ENCODE peak calls at places on chromosome 6, in four cellular contexts. H is neural progenitor cell, S is PC-3, P is OCI-LY7. J is an unnamed sample.

GRCh38 chr6:23478324-23478723 is 647.7 kb upstream of the NRSN1 start:
- DNase-seq in H (peak), S (no peak), P (no peak), J (no peak)

GRCh38 chr6:45789238-45789637 is 226.4 kb downstream of the CLIC5 start:
- DNase-seq in H (no peak), S (no peak), P (no peak), J (no peak)

GRCh38 chr6:119012521-119012920 is 65.9 kb downstream of the FAM184A start:
- DNase-seq in P (no peak), S (no peak), H (no peak), J (no peak)

GRCh38 chr6:151806757-151807512 is 547 bp upstream of the ESR1 start:
- DNase-seq in P (no peak), H (no peak), S (no peak), J (peak)

GRCh38 chr6:125584468-125584939 is 164.9 kb upstream of the HEY2 start:
- DNase-seq in P (no peak), S (peak), H (peak), J (no peak)

GRCh38 chr6:155493694-155494143 is 38.1 kb upstream of the NOX3 start:
- DNase-seq in S (peak), P (peak), H (no peak), J (peak)

GRCh38 chr6:136429681-136430080 is 120.5 kb downstream of the MAP7 start:
- DNase-seq in P (no peak), S (peak), H (no peak), J (no peak)

GRCh38 chr6:159693128-159693893 is at the start of gene SOD2:
- DNase-seq in H (peak), P (peak), S (peak), J (peak)

GRCh38 chr6:108585921-108586320 is 25.2 kb downstream of the FOXO3 start:
- DNase-seq in S (no peak), P (no peak), H (no peak), J (no peak)

GRCh38 chr6:52509281-52510212 is 67.3 kb downstream of the TRAM2 start:
- DNase-seq in P (no peak), S (no peak), H (no peak), J (no peak)

GRCh38 chr6:163943647-163944395 is 529.3 kb downstream of the QKI start:
- DNase-seq in H (peak), P (no peak), S (no peak), J (no peak)

GRCh38 chr6:169961772-169962561 is 210.5 kb downstream of the ERMARD start:
- DNase-seq in S (no peak), P (no peak), H (peak), J (no peak)

GRCh38 chr6:132052096-132052495 is 100.9 kb upstream of the CCN2 start:
- DNase-seq in S (no peak), H (no peak), P (no peak), J (no peak)

GRCh38 chr6:5045417-5045816 is 39.7 kb upstream of the PPP1R3G start:
- DNase-seq in S (no peak), P (no peak), H (no peak), J (no peak)

GRCh38 chr6:153511896-153512496 is 380.9 kb upstream of the RGS17 start:
- DNase-seq in H (peak), P (peak), S (peak), J (peak)

GRCh38 chr6:40982917-40983316 is 56.1 kb downstream of the UNC5CL start:
- DNase-seq in P (no peak), H (no peak), S (no peak), J (no peak)

GRCh38 chr6:45640081-45640491 is 262.4 kb upstream of the SUPT3H start:
- DNase-seq in S (peak), P (no peak), H (no peak), J (no peak)

GRCh38 chr6:42441661-42442081 is 10.1 kb downstream of the TRERF1 start:
- DNase-seq in S (no peak), P (no peak), H (peak), J (no peak)

GRCh38 chr6:21826031-21826430 is 232.5 kb downstream of the SOX4 start:
- DNase-seq in H (peak), P (no peak), S (peak), J (no peak)

GRCh38 chr6:139394027-139394649 is 19.7 kb upstream of the CITED2 start:
- DNase-seq in S (no peak), P (no peak), H (no peak), J (no peak)

GRCh38 chr6:90849686-90850085 is 262.8 kb upstream of the MAP3K7 start:
- DNase-seq in H (no peak), P (no peak), S (no peak), J (no peak)

GRCh38 chr6:150250826-150251225 is 108.0 kb downstream of the PPP1R14C start:
- DNase-seq in P (no peak), S (no peak), H (no peak), J (no peak)

GRCh38 chr6:26172496-26172958 is 85.3 kb downstream of the HFE start:
- DNase-seq in H (peak), S (no peak), P (peak), J (peak)

GRCh38 chr6:136646377-136646776 is 96.2 kb upstream of the MAP7 start:
- DNase-seq in S (no peak), H (no peak), P (no peak), J (no peak)

GRCh38 chr6:44034391-44034861 is 92.8 kb downstream of the MRPL14 start:
- DNase-seq in S (peak), H (no peak), P (no peak), J (no peak)

GRCh38 chr6:52164319-52165094 is 21.7 kb upstream of the IL17A start:
- DNase-seq in P (no peak), H (no peak), S (no peak), J (no peak)

GRCh38 chr6:108944707-108945685 is 96.8 kb downstream of the ARMC2 start:
- DNase-seq in H (no peak), S (no peak), P (no peak), J (no peak)

GRCh38 chr6:8047466-8048292 is 16.5 kb downstream of the BLOC1S5 start:
- DNase-seq in S (peak), H (peak), P (no peak), J (no peak)

GRCh38 chr6:168528457-168529095 is 87.6 kb downstream of the SMOC2 start:
- DNase-seq in H (no peak), S (no peak), P (peak), J (peak)

GRCh38 chr6:116557863-116558262 is 4.3 kb downstream of the CALHM4 start:
- DNase-seq in H (no peak), P (no peak), S (peak), J (no peak)

GRCh38 chr6:37838209-37838921 is 18.8 kb downstream of the ZFAND3 start:
- DNase-seq in H (no peak), P (no peak), S (no peak), J (no peak)

GRCh38 chr6:166904101-166904746 is 52.1 kb downstream of the RNASET2 start:
- DNase-seq in P (no peak), S (peak), H (peak), J (no peak)

GRCh38 chr6:20712011-20712410 is 177.8 kb downstream of the CDKAL1 start:
- DNase-seq in H (no peak), P (no peak), S (peak), J (no peak)

GRCh38 chr6:82179415-82179814 is 68.1 kb downstream of the IBTK start:
- DNase-seq in S (no peak), H (no peak), P (no peak), J (no peak)

GRCh38 chr6:125151715-125152114 is 1.9 kb upstream of the TPD52L1 start:
- DNase-seq in H (no peak), S (no peak), P (no peak), J (no peak)

GRCh38 chr6:1593958-1594314 is 15.8 kb upstream of the FOXC1 start:
- DNase-seq in P (no peak), S (no peak), H (no peak), J (no peak)

DNA sequence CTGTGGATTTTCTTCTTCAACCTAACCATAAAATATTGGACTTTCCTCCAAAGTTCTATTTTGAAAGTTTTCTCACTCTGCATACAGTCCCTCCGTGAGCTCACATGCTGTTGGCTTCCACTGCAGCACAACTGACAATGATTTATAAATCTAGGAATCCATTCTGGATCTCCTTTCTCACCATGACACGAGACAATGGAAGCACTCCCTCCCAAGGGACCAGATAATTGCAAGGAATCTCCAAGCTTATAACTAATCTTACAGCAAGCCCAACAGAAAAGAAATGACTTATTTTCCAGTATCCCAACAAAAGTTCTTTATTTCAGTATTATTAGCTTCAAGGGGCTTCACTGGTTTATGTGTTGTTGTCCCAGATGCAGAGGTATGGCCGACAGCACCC is 729.0 kb downstream of the RFPL4B start:
- DNase-seq in S (no peak), P (no peak), H (no peak), J (no peak)
- TF ChIP-seq CTCF in S (no peak), P (no peak), H (no peak), J (no peak)

GRCh38 chr6:3457710-3458605 is 1.1 kb upstream of the SLC22A23 start:
- DNase-seq in S (peak), P (no peak), H (peak), J (no peak)

GRCh38 chr6:3456395-3456767 is 469 bp downstream of the SLC22A23 start:
- DNase-seq in P (no peak), S (no peak), H (no peak), J (peak)

GRCh38 chr6:3458706-3459421 is 2.0 kb upstream of the SLC22A23 start:
- DNase-seq in P (no peak), H (no peak), S (no peak), J (no peak)

GRCh38 chr6:3455490-3456394 is 1.1 kb downstream of the SLC22A23 start:
- DNase-seq in S (no peak), P (no peak), H (peak), J (no peak)

GRCh38 chr6:3456794-3457709 is at the start of gene SLC22A23:
- DNase-seq in H (peak), P (peak), S (peak), J (peak)
- TF ChIP-seq EZH2phosphoT487 in H (no peak), P (no peak), S (no peak), J (no peak)

GRCh38 chr6:161917645-161918044 is 643.8 kb upstream of the AGPAT4 start:
- DNase-seq in H (no peak), S (peak), P (no peak), J (no peak)

GRCh38 chr6:161919711-161920110 is 645.9 kb upstream of the AGPAT4 start:
- DNase-seq in H (no peak), P (no peak), S (no peak), J (no peak)

GRCh38 chr6:161915456-161915964 is 641.6 kb upstream of the AGPAT4 start:
- DNase-seq in P (no peak), H (no peak), S (no peak), J (no peak)

GRCh38 chr6:161918608-161919205 is 644.8 kb upstream of the AGPAT4 start:
- DNase-seq in H (no peak), P (no peak), S (no peak), J (no peak)

GRCh38 chr6:161918154-161918553 is 644.3 kb upstream of the AGPAT4 start:
- DNase-seq in H (no peak), P (no peak), S (peak), J (peak)
- H3K4me2 ChIP-seq in H (no peak), P (no peak), S (peak), J (peak)

DNA sequence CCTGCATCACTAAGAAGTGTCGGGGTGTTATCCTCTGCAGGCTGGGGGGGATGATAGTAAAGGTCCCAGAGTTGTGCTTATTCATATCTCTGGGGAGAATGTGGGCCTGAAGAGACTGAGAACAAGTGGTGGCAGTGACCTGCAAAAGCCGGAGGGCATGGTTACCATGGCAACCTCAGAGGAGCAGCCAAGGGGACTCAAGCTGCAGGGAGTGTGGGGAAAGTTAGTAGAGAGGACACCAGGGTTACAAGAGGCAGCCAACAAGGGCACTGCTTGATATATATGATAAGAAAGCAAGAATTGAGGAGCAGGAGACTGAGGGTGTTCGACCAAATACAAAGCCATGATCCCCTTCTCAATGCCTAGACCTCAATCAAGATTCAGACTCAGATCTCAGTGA is 46.1 kb downstream of the HLA-F start:
- DNase-seq in P (no peak), H (peak), S (no peak), J (no peak)
- TF ChIP-seq CTCF in P (no peak), H (no peak), S (no peak), J (no peak)

GRCh38 chr6:35370124-35370741 is 27.9 kb downstream of the PPARD start:
- DNase-seq in S (peak), H (no peak), P (peak), J (peak)

GRCh38 chr6:35365599-35366596 is 23.5 kb downstream of the PPARD start:
- DNase-seq in H (no peak), S (peak), P (no peak), J (no peak)

GRCh38 chr6:35370799-35371493 is 28.6 kb downstream of the PPARD start:
- DNase-seq in S (no peak), H (no peak), P (peak), J (no peak)

GRCh38 chr6:35367646-35368037 is 25.3 kb downstream of the PPARD start:
- DNase-seq in S (no peak), H (no peak), P (no peak), J (no peak)

DNA sequence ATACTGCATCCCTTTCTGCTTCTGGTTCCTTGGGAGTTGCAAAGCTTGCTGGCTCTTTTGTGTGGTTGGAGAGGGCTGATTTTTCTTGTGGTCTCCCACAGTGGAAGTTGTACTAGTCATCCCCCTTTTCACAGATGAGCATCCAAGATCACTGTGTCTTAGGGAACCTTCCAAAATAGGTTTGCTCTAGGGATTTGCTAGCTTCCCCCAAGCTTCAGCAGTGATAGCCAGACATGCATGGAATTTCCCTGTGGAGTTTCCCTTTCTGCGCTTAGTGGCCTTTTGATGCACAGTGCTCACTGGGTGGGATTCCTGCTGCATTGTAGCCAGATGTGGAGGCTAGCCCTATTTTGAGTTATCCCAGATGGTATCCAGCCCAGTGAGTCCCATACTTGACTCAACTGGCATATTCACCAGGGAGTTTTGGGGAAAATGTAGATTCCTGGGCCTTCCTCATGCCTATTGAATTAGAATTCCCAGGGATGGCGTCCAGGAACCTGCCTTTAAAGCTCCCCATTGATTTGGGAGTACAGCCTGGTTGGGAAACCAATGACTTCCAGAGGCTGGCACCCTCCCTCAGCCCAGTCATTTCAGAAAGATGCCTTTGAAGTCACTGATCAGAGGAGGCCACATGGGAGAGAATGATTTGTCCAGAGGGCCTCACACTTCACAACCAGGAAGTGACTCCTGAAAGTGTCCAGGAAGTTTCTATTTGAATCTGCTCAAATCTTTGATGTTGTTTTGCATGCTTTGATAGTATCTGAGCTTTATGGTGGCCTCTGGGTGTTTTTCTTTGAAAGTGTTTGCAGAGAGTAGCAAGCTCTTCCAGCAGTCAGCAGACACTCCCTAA is 25.9 kb downstream of the PPARD start:
- DNase-seq in S (peak), H (no peak), P (peak), J (no peak)
- TF ChIP-seq EZH2phosphoT487 in S (no peak), H (no peak), P (no peak), J (no peak)

J was measured in MM.1S.